ENCODE peak calls at places on chromosomes 3 and 15, in six cellular contexts. C is SJCRH30, A is esophagus squamous epithelium, G is pancreas, Q is right lobe of liver, K is IMR-90. F is an unnamed sample.

GRCh38 chr3:133956333-133956732 is 60.7 kb upstream of the RAB6B start:
- DNase-seq in G (no peak), A (no peak), C (no peak), Q (peak), K (no peak), F (no peak)

GRCh38 chr3:196688349-196688748 is 23.7 kb downstream of the CEP19 start:
- DNase-seq in C (no peak), Q (peak), A (no peak), G (no peak), K (peak), F (no peak)

GRCh38 chr15:89143503-89144162 is 55.4 kb downstream of the ABHD2 start:
- DNase-seq in G (no peak), K (peak), A (no peak), Q (no peak), C (peak), F (no peak)

GRCh38 chr15:38671675-38672141 is 107.1 kb upstream of the RASGRP1 start:
- DNase-seq in C (no peak), K (peak), G (no peak), Q (no peak), A (no peak), F (no peak)

GRCh38 chr3:54950391-54951003 is 22.6 kb upstream of the LRTM1 start:
- DNase-seq in A (no peak), C (no peak), K (no peak), Q (no peak), G (no peak), F (no peak)

GRCh38 chr3:192917508-192918274 is at the start of gene MB21D2:
- DNase-seq in A (no peak), K (peak), G (peak), C (peak), Q (peak), F (peak)

GRCh38 chr3:157136647-157137387 is 23.1 kb downstream of the CCNL1 start:
- DNase-seq in G (peak), C (no peak), Q (peak), K (peak), A (no peak), F (no peak)

GRCh38 chr3:112778298-112779008 is 68.2 kb downstream of the CD200R1L start:
- DNase-seq in Q (no peak), C (no peak), K (peak), G (no peak), A (no peak), F (no peak)

GRCh38 chr3:117184574-117184973 is 475.0 kb downstream of the TUSC7 start:
- DNase-seq in A (no peak), G (no peak), C (no peak), K (peak), Q (no peak), F (no peak)

GRCh38 chr15:54197995-54198394 is 219.8 kb downstream of the UNC13C start:
- DNase-seq in Q (no peak), G (no peak), C (no peak), A (no peak), K (no peak), F (peak)

GRCh38 chr3:11346416-11346815 is 74.2 kb downstream of the ATG7 start:
- DNase-seq in C (no peak), K (peak), A (no peak), Q (no peak), G (no peak), F (no peak)

GRCh38 chr15:62365795-62366442 is 200.8 kb upstream of the C2CD4B start:
- DNase-seq in A (no peak), C (peak), Q (no peak), G (no peak), K (no peak), F (no peak)

GRCh38 chr3:112640864-112641751 is at the start of gene CCDC80:
- DNase-seq in Q (no peak), A (no peak), G (no peak), C (peak), K (peak), F (no peak)

GRCh38 chr15:48285329-48286214 is 45.7 kb upstream of the DUT start:
- DNase-seq in K (peak), C (peak), A (no peak), G (no peak), Q (no peak), F (peak)

GRCh38 chr15:55993804-55994539 is 560 bp upstream of the NEDD4 start:
- DNase-seq in Q (no peak), G (no peak), A (no peak), K (peak), C (peak), F (peak)

GRCh38 chr15:95132774-95133173 is 901.4 kb downstream of the MCTP2 start:
- DNase-seq in A (no peak), G (no peak), C (no peak), K (peak), Q (no peak), F (no peak)

GRCh38 chr3:134079111-134079531 is 49.4 kb upstream of the SLCO2A1 start:
- DNase-seq in A (no peak), G (no peak), C (no peak), K (no peak), Q (no peak), F (no peak)

GRCh38 chr3:147392083-147392916 is 14.0 kb downstream of the ZIC4 start:
- DNase-seq in K (no peak), A (no peak), Q (peak), G (peak), C (peak), F (peak)
- H3K27ac ChIP-seq in K (no peak), A (no peak), Q (peak), G (no peak), C (peak), F (peak)

DNA sequence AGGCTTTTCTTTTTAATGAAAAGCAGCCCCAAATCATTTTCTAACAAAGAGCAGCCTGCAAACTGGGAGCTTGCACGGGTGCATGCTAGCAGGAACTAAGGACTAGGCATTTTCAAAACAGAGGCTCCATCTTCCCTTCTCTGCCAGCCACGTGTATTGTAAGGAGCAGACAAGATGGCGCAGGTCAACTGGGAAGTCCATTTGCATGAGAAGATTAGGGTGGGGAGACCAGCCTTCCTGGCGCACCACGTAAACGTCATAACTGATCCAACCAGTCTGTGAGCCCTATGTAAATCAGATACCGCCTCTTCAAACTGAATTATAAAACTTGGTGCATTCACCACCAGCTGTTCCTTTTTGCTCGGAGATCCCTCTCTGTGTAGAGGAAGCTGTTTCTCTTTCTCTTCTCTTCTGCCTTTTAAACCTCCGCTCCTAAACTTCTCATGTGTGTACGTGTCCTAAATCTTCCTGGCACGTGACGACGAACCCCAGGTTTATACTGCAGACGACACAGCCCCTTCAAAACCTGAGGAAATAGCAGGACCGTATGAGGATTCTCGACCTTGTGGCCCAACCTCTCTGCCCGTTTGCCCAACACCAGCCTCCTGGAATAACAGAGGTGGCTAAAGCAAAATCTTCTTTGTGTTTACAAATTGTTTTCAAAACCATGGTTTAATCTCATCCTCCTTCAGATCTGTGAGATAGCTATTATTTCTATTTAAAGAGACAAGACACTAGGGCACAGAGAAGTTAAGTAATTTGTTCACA is 26.4 kb upstream of the SLC30A4 start:
- DNase-seq in A (no peak), Q (no peak), C (peak), G (no peak), K (no peak), F (no peak)
- H3K4me3 ChIP-seq in A (no peak), Q (no peak), C (no peak), G (no peak), K (no peak), F (no peak)

GRCh38 chr15:40982855-40983254 is 29.6 kb downstream of the CHAC1 start:
- DNase-seq in Q (no peak), A (no peak), K (peak), G (no peak), C (peak), F (no peak)
- H3K27ac ChIP-seq in Q (no peak), A (no peak), K (peak), G (no peak), C (peak), F (no peak)

GRCh38 chr15:31106495-31107300 is 5.2 kb upstream of the TRPM1 start:
- DNase-seq in C (no peak), A (no peak), G (no peak), K (no peak), Q (no peak), F (no peak)

GRCh38 chr15:31116423-31117030 is 15.0 kb upstream of the TRPM1 start:
- DNase-seq in A (no peak), Q (no peak), G (no peak), C (no peak), K (no peak), F (no peak)

GRCh38 chr15:31108836-31109235 is 7.3 kb upstream of the TRPM1 start:
- DNase-seq in A (no peak), K (peak), Q (no peak), C (no peak), G (no peak), F (no peak)

GRCh38 chr15:31111091-31111647 is 9.6 kb upstream of the TRPM1 start:
- DNase-seq in G (no peak), K (peak), A (no peak), C (no peak), Q (no peak), F (no peak)
- H3K4me3 ChIP-seq in G (no peak), K (no peak), A (no peak), C (no peak), Q (no peak), F (no peak)

GRCh38 chr3:77189684-77190083 is 149.8 kb downstream of the ROBO2 start:
- DNase-seq in A (no peak), C (no peak), K (no peak), G (no peak), Q (no peak), F (no peak)

GRCh38 chr3:77191640-77192039 is 151.7 kb downstream of the ROBO2 start:
- DNase-seq in Q (no peak), G (no peak), K (no peak), C (no peak), A (no peak), F (no peak)

GRCh38 chr3:77191014-77191413 is 151.1 kb downstream of the ROBO2 start:
- DNase-seq in K (no peak), A (no peak), C (no peak), G (no peak), Q (no peak), F (no peak)

GRCh38 chr3:77189258-77189657 is 149.4 kb downstream of the ROBO2 start:
- DNase-seq in C (no peak), Q (no peak), A (no peak), K (no peak), G (no peak), F (no peak)

GRCh38 chr3:77190281-77190841 is 150.5 kb downstream of the ROBO2 start:
- DNase-seq in A (no peak), Q (no peak), K (no peak), C (no peak), G (no peak), F (no peak)
- H3K27ac ChIP-seq in A (no peak), Q (no peak), K (no peak), C (peak), G (no peak), F (no peak)

DNA sequence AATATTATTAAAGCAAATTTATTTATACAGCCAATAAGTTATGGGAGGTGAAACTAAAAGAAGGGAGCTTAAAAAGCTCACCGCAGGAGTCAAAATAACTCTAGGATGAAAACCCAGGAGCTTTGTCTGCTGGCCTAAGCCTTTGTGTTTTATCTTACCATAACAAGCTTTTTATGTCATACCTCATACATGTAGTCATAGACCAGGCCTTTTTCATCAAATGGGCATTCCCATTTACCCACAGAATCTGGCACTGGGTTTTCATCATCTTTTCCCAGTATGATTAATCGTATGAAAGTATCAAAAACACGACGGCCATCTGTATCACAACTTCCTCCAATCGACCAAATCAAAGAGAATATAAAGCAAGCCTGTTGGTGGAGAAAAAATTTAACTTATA is 122.8 kb downstream of the DNAH12 start:
- DNase-seq in A (no peak), G (no peak), Q (no peak), K (no peak), C (no peak), F (no peak)
- H3K4me3 ChIP-seq in A (no peak), G (no peak), Q (no peak), K (no peak), C (no peak), F (no peak)

DNA sequence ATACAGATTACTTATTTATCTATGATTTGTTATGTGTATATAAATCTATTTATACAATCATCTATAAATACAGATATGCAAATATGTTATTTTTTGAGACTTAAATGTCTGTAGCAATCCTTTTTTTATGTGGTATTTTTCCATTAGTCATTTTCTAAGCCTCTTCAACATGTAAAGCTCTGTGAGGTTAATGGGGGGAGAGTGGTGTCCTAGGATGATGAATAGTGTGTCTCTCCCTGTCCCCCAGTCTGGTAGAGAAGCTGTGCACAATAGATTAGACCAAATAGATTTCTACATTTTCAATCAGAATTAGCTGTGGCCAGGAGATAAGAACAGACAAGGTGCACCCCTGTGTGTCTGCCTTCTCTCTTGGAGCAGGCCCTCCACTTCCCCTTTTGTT is 453.9 kb downstream of the LPP start:
- DNase-seq in C (no peak), K (no peak), Q (no peak), A (no peak), G (no peak), F (no peak)
- H3K27ac ChIP-seq in C (no peak), K (peak), Q (no peak), A (peak), G (no peak), F (no peak)

F was measured in WERI-Rb-1.